ENCODE peak calls at places on chromosome 4, in six cellular contexts. One of them, this sample, is unnamed.

GRCh38 chr4:119039779-119040178 is 95.9 kb upstream of the MYOZ2 start:
- DNase-seq in posterior vena cava: no peak
- DNase-seq in activated T-cell treated with anti-CD3 and anti-CD28 coated beads, Interleukin-2, amount 50 U/mL, for 48 hours: no peak
- DNase-seq in NCI-H1092 treated with DMSO at 0.1 percent for 48 hours: no peak
- DNase-seq in psoas muscle: peak; percentile 62
- DNase-seq in left colon: no peak
- DNase-seq in this sample: no peak

GRCh38 chr4:87077834-87078585 is 142.4 kb downstream of the KLHL8 start:
- DNase-seq in posterior vena cava: no peak
- DNase-seq in activated T-cell treated with anti-CD3 and anti-CD28 coated beads, Interleukin-2, amount 50 U/mL, for 48 hours: no peak
- DNase-seq in NCI-H1092 treated with DMSO at 0.1 percent for 48 hours: no peak
- DNase-seq in psoas muscle: no peak
- DNase-seq in left colon: no peak
- DNase-seq in this sample: no peak

GRCh38 chr4:139281212-139281611 is 1.2 kb upstream of the MGARP start:
- DNase-seq in posterior vena cava: no peak
- DNase-seq in activated T-cell treated with anti-CD3 and anti-CD28 coated beads, Interleukin-2, amount 50 U/mL, for 48 hours: no peak
- DNase-seq in NCI-H1092 treated with DMSO at 0.1 percent for 48 hours: no peak
- DNase-seq in psoas muscle: no peak
- DNase-seq in left colon: no peak
- DNase-seq in this sample: no peak

GRCh38 chr4:91502365-91502764 is 801.4 kb upstream of the GRID2 start:
- DNase-seq in posterior vena cava: no peak
- DNase-seq in activated T-cell treated with anti-CD3 and anti-CD28 coated beads, Interleukin-2, amount 50 U/mL, for 48 hours: no peak
- DNase-seq in NCI-H1092 treated with DMSO at 0.1 percent for 48 hours: no peak
- DNase-seq in psoas muscle: no peak
- DNase-seq in left colon: no peak
- DNase-seq in this sample: no peak

GRCh38 chr4:169791527-169792156 is 33.9 kb upstream of the HPF1 start:
- DNase-seq in posterior vena cava: no peak
- DNase-seq in activated T-cell treated with anti-CD3 and anti-CD28 coated beads, Interleukin-2, amount 50 U/mL, for 48 hours: peak; percentile 48
- DNase-seq in NCI-H1092 treated with DMSO at 0.1 percent for 48 hours: peak; percentile 75
- DNase-seq in psoas muscle: peak; percentile 53
- DNase-seq in left colon: no peak
- DNase-seq in this sample: peak; percentile 27

GRCh38 chr4:110589297-110589696 is 33.6 kb downstream of the PITX2 start:
- DNase-seq in posterior vena cava: no peak
- DNase-seq in activated T-cell treated with anti-CD3 and anti-CD28 coated beads, Interleukin-2, amount 50 U/mL, for 48 hours: no peak
- DNase-seq in NCI-H1092 treated with DMSO at 0.1 percent for 48 hours: no peak
- DNase-seq in psoas muscle: no peak
- DNase-seq in left colon: no peak
- DNase-seq in this sample: no peak

GRCh38 chr4:107734120-107734519 is 14.1 kb upstream of the PAPSS1 start:
- DNase-seq in posterior vena cava: no peak
- DNase-seq in activated T-cell treated with anti-CD3 and anti-CD28 coated beads, Interleukin-2, amount 50 U/mL, for 48 hours: no peak
- DNase-seq in NCI-H1092 treated with DMSO at 0.1 percent for 48 hours: no peak
- DNase-seq in psoas muscle: no peak
- DNase-seq in left colon: no peak
- DNase-seq in this sample: no peak

GRCh38 chr4:8039290-8039689 is 99.6 kb upstream of the AFAP1 start:
- DNase-seq in posterior vena cava: no peak
- DNase-seq in activated T-cell treated with anti-CD3 and anti-CD28 coated beads, Interleukin-2, amount 50 U/mL, for 48 hours: no peak
- DNase-seq in NCI-H1092 treated with DMSO at 0.1 percent for 48 hours: peak; percentile 98
- DNase-seq in psoas muscle: no peak
- DNase-seq in left colon: peak; percentile 38
- DNase-seq in this sample: no peak

GRCh38 chr4:76758290-76758882 is 139.6 kb downstream of the SOWAHB start:
- DNase-seq in posterior vena cava: no peak
- DNase-seq in activated T-cell treated with anti-CD3 and anti-CD28 coated beads, Interleukin-2, amount 50 U/mL, for 48 hours: no peak
- DNase-seq in NCI-H1092 treated with DMSO at 0.1 percent for 48 hours: peak; percentile 38
- DNase-seq in psoas muscle: no peak
- DNase-seq in left colon: no peak
- DNase-seq in this sample: peak; percentile 41

GRCh38 chr4:107740381-107740780 is 20.3 kb upstream of the PAPSS1 start:
- DNase-seq in posterior vena cava: no peak
- DNase-seq in activated T-cell treated with anti-CD3 and anti-CD28 coated beads, Interleukin-2, amount 50 U/mL, for 48 hours: no peak
- DNase-seq in NCI-H1092 treated with DMSO at 0.1 percent for 48 hours: no peak
- DNase-seq in psoas muscle: no peak
- DNase-seq in left colon: no peak
- DNase-seq in this sample: no peak

GRCh38 chr4:23097251-23097650 is 404.5 kb downstream of the GBA3 start:
- DNase-seq in posterior vena cava: no peak
- DNase-seq in activated T-cell treated with anti-CD3 and anti-CD28 coated beads, Interleukin-2, amount 50 U/mL, for 48 hours: no peak
- DNase-seq in NCI-H1092 treated with DMSO at 0.1 percent for 48 hours: no peak
- DNase-seq in psoas muscle: no peak
- DNase-seq in left colon: no peak
- DNase-seq in this sample: peak; percentile 43

GRCh38 chr4:106369456-106370060 is 980 bp upstream of the GIMD1 start:
- DNase-seq in posterior vena cava: no peak
- DNase-seq in activated T-cell treated with anti-CD3 and anti-CD28 coated beads, Interleukin-2, amount 50 U/mL, for 48 hours: peak; percentile 20
- DNase-seq in NCI-H1092 treated with DMSO at 0.1 percent for 48 hours: peak; percentile 17
- DNase-seq in psoas muscle: no peak
- DNase-seq in left colon: no peak
- DNase-seq in this sample: peak; percentile 9

GRCh38 chr4:186942745-186943606 is 219.3 kb upstream of the FAT1 start:
- DNase-seq in posterior vena cava: no peak
- DNase-seq in activated T-cell treated with anti-CD3 and anti-CD28 coated beads, Interleukin-2, amount 50 U/mL, for 48 hours: no peak
- DNase-seq in NCI-H1092 treated with DMSO at 0.1 percent for 48 hours: peak; percentile 49
- DNase-seq in psoas muscle: no peak
- DNase-seq in left colon: no peak
- DNase-seq in this sample: peak; percentile 14

GRCh38 chr4:153785830-153786721 is 2.8 kb downstream of the SFRP2 start:
- DNase-seq in posterior vena cava: no peak
- DNase-seq in activated T-cell treated with anti-CD3 and anti-CD28 coated beads, Interleukin-2, amount 50 U/mL, for 48 hours: no peak
- DNase-seq in NCI-H1092 treated with DMSO at 0.1 percent for 48 hours: no peak
- DNase-seq in psoas muscle: no peak
- DNase-seq in left colon: no peak
- DNase-seq in this sample: no peak

GRCh38 chr4:159389756-159390155 is 286.9 kb downstream of the RAPGEF2 start:
- DNase-seq in posterior vena cava: no peak
- DNase-seq in activated T-cell treated with anti-CD3 and anti-CD28 coated beads, Interleukin-2, amount 50 U/mL, for 48 hours: no peak
- DNase-seq in NCI-H1092 treated with DMSO at 0.1 percent for 48 hours: no peak
- DNase-seq in psoas muscle: no peak
- DNase-seq in left colon: no peak
- DNase-seq in this sample: no peak

GRCh38 chr4:176376032-176376614 is 56.4 kb downstream of the SPCS3 start:
- DNase-seq in posterior vena cava: no peak
- DNase-seq in activated T-cell treated with anti-CD3 and anti-CD28 coated beads, Interleukin-2, amount 50 U/mL, for 48 hours: no peak
- DNase-seq in NCI-H1092 treated with DMSO at 0.1 percent for 48 hours: peak; percentile 28
- DNase-seq in psoas muscle: no peak
- DNase-seq in left colon: no peak
- DNase-seq in this sample: no peak

This sample was measured in MG63.